ENCODE peak calls at places on chromosomes 11 and 22, in six cellular contexts. One of them, this sample, is unnamed.

GRCh38 chr22:35728639-35729308 is 11.1 kb downstream of the APOL5 start:
- DNase-seq in HL-60: no peak
- DNase-seq in pancreas: peak
- DNase-seq in stimulated activated CD4-positive, alpha-beta T cell treated with anti-CD3 and anti-CD28 coated beads, Interleukin-15, amount 100 ng/mL, for 24 hours: no peak
- DNase-seq in HS-27A: no peak
- DNase-seq in KG1: no peak
- DNase-seq in this sample: no peak

GRCh38 chr11:46338988-46339666 is 8.1 kb upstream of the DGKZ start:
- DNase-seq in HL-60: no peak
- DNase-seq in pancreas: no peak
- DNase-seq in stimulated activated CD4-positive, alpha-beta T cell treated with anti-CD3 and anti-CD28 coated beads, Interleukin-15, amount 100 ng/mL, for 24 hours: no peak
- DNase-seq in HS-27A: no peak
- DNase-seq in KG1: no peak
- DNase-seq in this sample: no peak

GRCh38 chr22:42344391-42344861 is 74.0 kb upstream of the TCF20 start:
- DNase-seq in HL-60: no peak
- DNase-seq in pancreas: no peak
- DNase-seq in stimulated activated CD4-positive, alpha-beta T cell treated with anti-CD3 and anti-CD28 coated beads, Interleukin-15, amount 100 ng/mL, for 24 hours: no peak
- DNase-seq in HS-27A: no peak
- DNase-seq in KG1: no peak
- DNase-seq in this sample: no peak

GRCh38 chr22:39416319-39416718 is 16.7 kb downstream of the TAB1 start:
- DNase-seq in HL-60: no peak
- DNase-seq in pancreas: no peak
- DNase-seq in stimulated activated CD4-positive, alpha-beta T cell treated with anti-CD3 and anti-CD28 coated beads, Interleukin-15, amount 100 ng/mL, for 24 hours: no peak
- DNase-seq in HS-27A: no peak
- DNase-seq in KG1: no peak
- DNase-seq in this sample: no peak

GRCh38 chr11:87252869-87253268 is 215.1 kb downstream of the TMEM135 start:
- DNase-seq in HL-60: no peak
- DNase-seq in pancreas: no peak
- DNase-seq in stimulated activated CD4-positive, alpha-beta T cell treated with anti-CD3 and anti-CD28 coated beads, Interleukin-15, amount 100 ng/mL, for 24 hours: no peak
- DNase-seq in HS-27A: no peak
- DNase-seq in KG1: no peak
- DNase-seq in this sample: no peak

GRCh38 chr22:22702159-22702873 is 57.9 kb downstream of the GGTLC2 start:
- DNase-seq in HL-60: no peak
- DNase-seq in pancreas: no peak
- DNase-seq in stimulated activated CD4-positive, alpha-beta T cell treated with anti-CD3 and anti-CD28 coated beads, Interleukin-15, amount 100 ng/mL, for 24 hours: peak
- DNase-seq in HS-27A: no peak
- DNase-seq in KG1: no peak
- DNase-seq in this sample: peak

GRCh38 chr11:28009383-28009782 is 98.6 kb downstream of the KIF18A start:
- DNase-seq in HL-60: no peak
- DNase-seq in pancreas: no peak
- DNase-seq in stimulated activated CD4-positive, alpha-beta T cell treated with anti-CD3 and anti-CD28 coated beads, Interleukin-15, amount 100 ng/mL, for 24 hours: no peak
- DNase-seq in HS-27A: no peak
- DNase-seq in KG1: no peak
- DNase-seq in this sample: no peak

GRCh38 chr22:49297286-49297870 is 530.3 kb downstream of the BRD1 start:
- DNase-seq in HL-60: no peak
- DNase-seq in pancreas: no peak
- DNase-seq in stimulated activated CD4-positive, alpha-beta T cell treated with anti-CD3 and anti-CD28 coated beads, Interleukin-15, amount 100 ng/mL, for 24 hours: no peak
- DNase-seq in HS-27A: no peak
- DNase-seq in KG1: no peak
- DNase-seq in this sample: no peak

GRCh38 chr11:113632981-113633380 is 73.1 kb downstream of the TMPRSS5 start:
- DNase-seq in HL-60: no peak
- DNase-seq in pancreas: no peak
- DNase-seq in stimulated activated CD4-positive, alpha-beta T cell treated with anti-CD3 and anti-CD28 coated beads, Interleukin-15, amount 100 ng/mL, for 24 hours: no peak
- DNase-seq in HS-27A: peak
- DNase-seq in KG1: no peak
- DNase-seq in this sample: no peak

GRCh38 chr11:71372693-71373657 is 75.2 kb downstream of the DHCR7 start:
- DNase-seq in HL-60: no peak
- DNase-seq in pancreas: no peak
- DNase-seq in stimulated activated CD4-positive, alpha-beta T cell treated with anti-CD3 and anti-CD28 coated beads, Interleukin-15, amount 100 ng/mL, for 24 hours: no peak
- DNase-seq in HS-27A: peak
- DNase-seq in KG1: no peak
- DNase-seq in this sample: no peak

GRCh38 chr22:27614291-27615007 is 187.1 kb downstream of the MN1 start:
- DNase-seq in HL-60: no peak
- DNase-seq in pancreas: no peak
- DNase-seq in stimulated activated CD4-positive, alpha-beta T cell treated with anti-CD3 and anti-CD28 coated beads, Interleukin-15, amount 100 ng/mL, for 24 hours: no peak
- DNase-seq in HS-27A: no peak
- DNase-seq in KG1: no peak
- DNase-seq in this sample: no peak

GRCh38 chr11:3189886-3190583 is 24.9 kb upstream of the OSBPL5 start:
- DNase-seq in HL-60: no peak
- DNase-seq in pancreas: no peak
- DNase-seq in stimulated activated CD4-positive, alpha-beta T cell treated with anti-CD3 and anti-CD28 coated beads, Interleukin-15, amount 100 ng/mL, for 24 hours: no peak
- DNase-seq in HS-27A: no peak
- DNase-seq in KG1: no peak
- DNase-seq in this sample: no peak

GRCh38 chr11:67998150-67999045 is 5.5 kb downstream of the UNC93B1 start:
- DNase-seq in HL-60: peak
- DNase-seq in pancreas: no peak
- DNase-seq in stimulated activated CD4-positive, alpha-beta T cell treated with anti-CD3 and anti-CD28 coated beads, Interleukin-15, amount 100 ng/mL, for 24 hours: no peak
- DNase-seq in HS-27A: no peak
- DNase-seq in KG1: no peak
- DNase-seq in this sample: no peak

GRCh38 chr11:112881461-112881860 is 79.8 kb upstream of the NCAM1 start:
- DNase-seq in HL-60: no peak
- DNase-seq in pancreas: peak
- DNase-seq in stimulated activated CD4-positive, alpha-beta T cell treated with anti-CD3 and anti-CD28 coated beads, Interleukin-15, amount 100 ng/mL, for 24 hours: no peak
- DNase-seq in HS-27A: no peak
- DNase-seq in KG1: no peak
- DNase-seq in this sample: no peak

GRCh38 chr22:25403752-25404471 is 160.6 kb upstream of the GRK3 start:
- DNase-seq in HL-60: peak
- DNase-seq in pancreas: no peak
- DNase-seq in stimulated activated CD4-positive, alpha-beta T cell treated with anti-CD3 and anti-CD28 coated beads, Interleukin-15, amount 100 ng/mL, for 24 hours: no peak
- DNase-seq in HS-27A: no peak
- DNase-seq in KG1: no peak
- DNase-seq in this sample: no peak

GRCh38 chr11:100445231-100445735 is 241.8 kb upstream of the ARHGAP42 start:
- DNase-seq in HL-60: no peak
- DNase-seq in pancreas: peak
- DNase-seq in stimulated activated CD4-positive, alpha-beta T cell treated with anti-CD3 and anti-CD28 coated beads, Interleukin-15, amount 100 ng/mL, for 24 hours: no peak
- DNase-seq in HS-27A: no peak
- DNase-seq in KG1: no peak
- DNase-seq in this sample: no peak

GRCh38 chr22:23522642-23523251 is 57.3 kb downstream of the IGLL1 start:
- DNase-seq in HL-60: no peak
- DNase-seq in pancreas: no peak
- DNase-seq in stimulated activated CD4-positive, alpha-beta T cell treated with anti-CD3 and anti-CD28 coated beads, Interleukin-15, amount 100 ng/mL, for 24 hours: no peak
- DNase-seq in HS-27A: no peak
- DNase-seq in KG1: no peak
- DNase-seq in this sample: no peak

GRCh38 chr11:111602865-111603632 is 800 bp downstream of the SIK2 start:
- DNase-seq in HL-60: peak
- DNase-seq in pancreas: no peak
- DNase-seq in stimulated activated CD4-positive, alpha-beta T cell treated with anti-CD3 and anti-CD28 coated beads, Interleukin-15, amount 100 ng/mL, for 24 hours: peak
- DNase-seq in HS-27A: no peak
- DNase-seq in KG1: no peak
- DNase-seq in this sample: peak

GRCh38 chr11:27532652-27533325 is 26.2 kb upstream of the LIN7C start:
- DNase-seq in HL-60: no peak
- DNase-seq in pancreas: no peak
- DNase-seq in stimulated activated CD4-positive, alpha-beta T cell treated with anti-CD3 and anti-CD28 coated beads, Interleukin-15, amount 100 ng/mL, for 24 hours: no peak
- DNase-seq in HS-27A: no peak
- DNase-seq in KG1: no peak
- DNase-seq in this sample: no peak

GRCh38 chr22:20392983-20393704 is 807 bp upstream of the ZNF74 start:
- DNase-seq in HL-60: no peak
- DNase-seq in pancreas: no peak
- DNase-seq in stimulated activated CD4-positive, alpha-beta T cell treated with anti-CD3 and anti-CD28 coated beads, Interleukin-15, amount 100 ng/mL, for 24 hours: peak
- DNase-seq in HS-27A: no peak
- DNase-seq in KG1: no peak
- DNase-seq in this sample: no peak

GRCh38 chr22:26589367-26589844 is 526 bp downstream of the TPST2 start:
- DNase-seq in HL-60: peak
- DNase-seq in pancreas: peak
- DNase-seq in stimulated activated CD4-positive, alpha-beta T cell treated with anti-CD3 and anti-CD28 coated beads, Interleukin-15, amount 100 ng/mL, for 24 hours: peak
- DNase-seq in HS-27A: no peak
- DNase-seq in KG1: no peak
- DNase-seq in this sample: peak

GRCh38 chr11:69295995-69296889 is 2.3 kb downstream of the MYEOV start:
- DNase-seq in HL-60: peak
- DNase-seq in pancreas: peak
- DNase-seq in stimulated activated CD4-positive, alpha-beta T cell treated with anti-CD3 and anti-CD28 coated beads, Interleukin-15, amount 100 ng/mL, for 24 hours: no peak
- DNase-seq in HS-27A: no peak
- DNase-seq in KG1: no peak
- DNase-seq in this sample: no peak